ENCODE peak calls at places on chromosome 14, in four cellular contexts. N, C, O and M are unnamed samples.
A peak's percentile ranks its signal among the peaks of the same experiment; 100 is the strongest.

GRCh38 chr14:23008836-23009235 is 1.1 kb downstream of the C14orf93 start:
- DNase-seq in N (no peak), C (no peak), O (no peak), M (no peak)

GRCh38 chr14:96052541-96053105 is 13.5 kb downstream of the C14orf132 start:
- DNase-seq in N (no peak), C (no peak), O (no peak), M (no peak)

GRCh38 chr14:30874120-30874998 is at the start of gene COCH:
- DNase-seq in N (peak; percentile 85), C (peak; percentile 71), O (peak; percentile 4), M (no peak)

GRCh38 chr14:102775855-102776760 is 1.1 kb upstream of the TRAF3 start:
- DNase-seq in N (no peak), C (peak; percentile 43), O (no peak), M (no peak)

GRCh38 chr14:94974893-94975292 is 182.4 kb downstream of the DICER1 start:
- DNase-seq in N (no peak), C (no peak), O (no peak), M (no peak)

GRCh38 chr14:97218713-97219355 is 421.7 kb downstream of the VRK1 start:
- DNase-seq in N (no peak), C (no peak), O (no peak), M (no peak)

GRCh38 chr14:59707778-59708635 is 131.4 kb upstream of the CCDC175 start:
- DNase-seq in N (no peak), C (no peak), O (no peak), M (no peak)

GRCh38 chr14:105153739-105154475 is 14.7 kb downstream of the JAG2 start:
- DNase-seq in N (no peak), C (no peak), O (no peak), M (no peak)

GRCh38 chr14:95282354-95282985 is 37.2 kb downstream of the CLMN start:
- DNase-seq in N (no peak), C (no peak), O (no peak), M (no peak)

GRCh38 chr14:101899263-101899662 is 65.1 kb upstream of the DYNC1H1 start:
- DNase-seq in N (peak; percentile 40), C (no peak), O (no peak), M (no peak)

GRCh38 chr14:99164712-99165111 is 107.3 kb downstream of the BCL11B start:
- DNase-seq in N (no peak), C (no peak), O (no peak), M (no peak)

GRCh38 chr14:24329736-24330135 is 5.1 kb downstream of the ADCY4 start:
- DNase-seq in N (no peak), C (no peak), O (no peak), M (no peak)

GRCh38 chr14:104682107-104682593 is 7.3 kb upstream of the INF2 start:
- DNase-seq in N (no peak), C (no peak), O (no peak), M (no peak)

GRCh38 chr14:23398348-23398747 is 9.7 kb downstream of the MYH6 start:
- DNase-seq in N (no peak), C (no peak), O (no peak), M (no peak)

GRCh38 chr14:69315302-69315701 is 55.3 kb downstream of the GALNT16 start:
- DNase-seq in N (peak; percentile 13), C (no peak), O (no peak), M (no peak)

GRCh38 chr14:24289649-24290283 is 9.8 kb downstream of the DHRS1 start:
- DNase-seq in N (no peak), C (no peak), O (no peak), M (no peak)

GRCh38 chr14:54481695-54482094 is 7.1 kb downstream of the GMFB start:
- DNase-seq in N (no peak), C (no peak), O (no peak), M (no peak)

GRCh38 chr14:100533647-100534485 is 53.4 kb downstream of the BEGAIN start:
- DNase-seq in N (no peak), C (no peak), O (no peak), M (no peak)

GRCh38 chr14:75144944-75145343 is 18.1 kb upstream of the NEK9 start:
- DNase-seq in N (no peak), C (no peak), O (no peak), M (no peak)

GRCh38 chr14:69263364-69263763 is 3.4 kb downstream of the GALNT16 start:
- DNase-seq in N (no peak), C (no peak), O (no peak), M (no peak)

GRCh38 chr14:49977126-49977841 is 84.4 kb downstream of the ARF6 start:
- DNase-seq in N (peak; percentile 27), C (no peak), O (no peak), M (no peak)

GRCh38 chr14:52918486-52918885 is 32.4 kb downstream of the FERMT2 start:
- DNase-seq in N (no peak), C (no peak), O (no peak), M (peak; percentile 78)

GRCh38 chr14:32366256-32366655 is 37.2 kb downstream of the AKAP6 start:
- DNase-seq in N (no peak), C (no peak), O (no peak), M (no peak)

GRCh38 chr14:100524233-100524932 is 62.8 kb downstream of the BEGAIN start:
- DNase-seq in N (no peak), C (no peak), O (no peak), M (no peak)

GRCh38 chr14:75379246-75379929 is 48.4 kb upstream of the JDP2 start:
- DNase-seq in N (no peak), C (no peak), O (no peak), M (no peak)

GRCh38 chr14:69303086-69303485 is 43.1 kb downstream of the GALNT16 start:
- DNase-seq in N (no peak), C (no peak), O (no peak), M (no peak)

GRCh38 chr14:90301122-90301521 is 30.6 kb downstream of the NRDE2 start:
- DNase-seq in N (no peak), C (no peak), O (no peak), M (no peak)

GRCh38 chr14:90302529-90303303 is 29.0 kb downstream of the NRDE2 start:
- DNase-seq in N (no peak), C (no peak), O (no peak), M (no peak)

GRCh38 chr14:90301580-90302181 is 30.1 kb downstream of the NRDE2 start:
- DNase-seq in N (no peak), C (peak; percentile 30), O (no peak), M (peak; percentile 7)

GRCh38 chr14:90299408-90299807 is 32.3 kb downstream of the NRDE2 start:
- DNase-seq in N (no peak), C (no peak), O (no peak), M (no peak)

DNA sequence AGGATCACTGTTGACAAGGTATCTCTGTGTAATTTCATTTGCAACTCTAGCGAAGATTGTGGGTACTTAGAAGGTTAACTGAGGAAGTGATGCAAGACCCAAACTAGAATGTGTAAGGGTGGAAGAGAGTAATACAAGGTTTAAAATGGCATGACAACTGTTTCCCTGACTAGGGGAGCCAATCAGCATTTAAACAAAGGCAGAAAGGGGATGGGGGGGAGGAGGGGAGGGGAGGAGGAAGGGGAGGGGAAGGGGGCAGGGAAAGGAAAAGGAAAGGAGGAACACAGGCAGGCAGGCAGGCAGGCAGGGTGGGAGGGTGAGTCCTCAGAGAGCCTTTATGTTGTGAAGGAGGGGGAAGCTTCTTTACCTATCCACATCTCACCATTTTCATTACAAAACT is 31.1 kb downstream of the NRDE2 start:
- DNase-seq in N (no peak), C (no peak), O (no peak), M (no peak)
- TF ChIP-seq SIN3A in N (no peak), C (no peak), O (no peak), M (no peak)

GRCh38 chr14:71242237-71242748 is 335.0 kb downstream of the PCNX1 start:
- DNase-seq in N (no peak), C (no peak), O (no peak), M (no peak)
- TF ChIP-seq SIN3A in N (no peak), C (no peak), O (no peak), M (no peak)

GRCh38 chr14:90981658-90982057 is 78.8 kb downstream of the RPS6KA5 start:
- DNase-seq in N (no peak), C (no peak), O (no peak), M (no peak)

GRCh38 chr14:90971687-90972086 is 88.8 kb downstream of the RPS6KA5 start:
- DNase-seq in N (no peak), C (no peak), O (no peak), M (no peak)

GRCh38 chr14:90979451-90979850 is 81.0 kb downstream of the RPS6KA5 start:
- DNase-seq in N (no peak), C (no peak), O (no peak), M (no peak)

GRCh38 chr14:90970167-90970600 is 90.3 kb downstream of the RPS6KA5 start:
- DNase-seq in N (no peak), C (no peak), O (peak; percentile 95), M (no peak)

GRCh38 chr14:90976076-90976475 is 84.4 kb downstream of the RPS6KA5 start:
- DNase-seq in N (no peak), C (no peak), O (no peak), M (no peak)
- TF ChIP-seq SIN3A in N (no peak), C (no peak), O (no peak), M (no peak)

GRCh38 chr14:33682746-33683145 is 268.1 kb downstream of the EGLN3 start:
- DNase-seq in N (no peak), C (no peak), O (no peak), M (no peak)
- TF ChIP-seq SIN3A in N (no peak), C (no peak), O (no peak), M (no peak)

GRCh38 chr14:72904840-72905561 is 11.1 kb upstream of the DPF3 start:
- DNase-seq in N (peak; percentile 46), C (peak; percentile 53), O (peak; percentile 44), M (peak; percentile 52)
- TF ChIP-seq SIN3A in N (no peak), C (no peak), O (no peak), M (no peak)

GRCh38 chr14:63735720-63736119 is 7.9 kb upstream of the SGPP1 start:
- DNase-seq in N (no peak), C (no peak), O (no peak), M (no peak)
- TF ChIP-seq SIN3A in N (no peak), C (no peak), O (no peak), M (no peak)

GRCh38 chr14:81942071-81942470 is 408.4 kb upstream of the SEL1L start:
- DNase-seq in N (no peak), C (no peak), O (no peak), M (no peak)

GRCh38 chr14:81936348-81936747 is 402.7 kb upstream of the SEL1L start:
- DNase-seq in N (no peak), C (no peak), O (no peak), M (no peak)

GRCh38 chr14:81940636-81941035 is 407.0 kb upstream of the SEL1L start:
- DNase-seq in N (no peak), C (no peak), O (no peak), M (no peak)

GRCh38 chr14:81936902-81937301 is 403.2 kb upstream of the SEL1L start:
- DNase-seq in N (no peak), C (no peak), O (no peak), M (no peak)

DNA sequence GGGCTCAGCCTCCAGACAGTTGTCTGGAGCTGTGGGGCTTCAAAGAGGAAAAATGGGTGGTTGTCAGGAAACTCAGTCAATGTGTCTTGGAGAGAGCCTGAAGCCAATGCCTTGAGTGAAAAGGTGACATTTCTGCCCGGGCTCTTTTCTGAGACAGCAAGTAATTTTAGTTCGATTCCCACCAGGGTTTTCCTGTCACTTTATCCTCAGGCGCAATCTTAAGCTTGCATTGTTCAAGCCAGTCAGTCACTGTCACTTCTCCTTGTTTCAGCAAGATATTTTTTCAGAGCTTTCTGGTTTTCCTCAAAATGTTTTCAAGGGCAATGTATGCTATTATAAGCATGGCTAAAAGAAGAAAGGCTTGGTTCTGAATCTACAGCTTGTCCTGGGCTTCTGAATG is 404.7 kb upstream of the SEL1L start:
- DNase-seq in N (no peak), C (no peak), O (no peak), M (no peak)
- TF ChIP-seq SIN3A in N (no peak), C (no peak), O (no peak), M (no peak)

GRCh38 chr14:33563492-33563891 is 387.4 kb downstream of the EGLN3 start:
- DNase-seq in N (no peak), C (no peak), O (no peak), M (no peak)
- TF ChIP-seq SIN3A in N (no peak), C (no peak), O (no peak), M (no peak)